ENCODE peak calls at places on chromosome 9, in ten cellular contexts. U, C, T, W, L, D, H, F, X and I are unnamed samples.

GRCh38 chr9:26656003-26656940 is 236.3 kb downstream of the CAAP1 start:
- DNase-seq in H (no peak), L (no peak), W (no peak), F (peak; percentile 5), D (peak; percentile 14), X (peak; percentile 18), U (peak; percentile 12), C (peak; percentile 19), T (peak; percentile 37), I (peak; percentile 40)

GRCh38 chr9:114389612-114390368 is 2.0 kb upstream of the AKNA start:
- DNase-seq in C (no peak), H (no peak), F (no peak), W (no peak), U (no peak), D (no peak), T (no peak), X (no peak), L (no peak), I (no peak)

GRCh38 chr9:3971391-3972082 is 328.3 kb downstream of the GLIS3 start:
- DNase-seq in T (no peak), C (no peak), L (no peak), D (no peak), U (no peak), F (no peak), X (no peak), W (no peak), H (no peak), I (no peak)

GRCh38 chr9:21682981-21683380 is 119.5 kb upstream of the MTAP start:
- DNase-seq in X (peak; percentile 92), L (no peak), T (peak; percentile 74), U (no peak), F (peak; percentile 30), W (no peak), C (no peak), D (peak; percentile 79), H (no peak), I (no peak)

GRCh38 chr9:84305452-84306131 is 35.0 kb downstream of the SLC28A3 start:
- DNase-seq in U (no peak), F (no peak), X (no peak), L (no peak), T (no peak), W (no peak), C (no peak), D (no peak), H (no peak), I (no peak)

GRCh38 chr9:6551126-6551525 is 94.4 kb downstream of the GLDC start:
- DNase-seq in C (no peak), T (no peak), U (no peak), F (peak; percentile 39), X (no peak), W (no peak), D (no peak), L (no peak), H (no peak), I (no peak)

GRCh38 chr9:3868012-3868411 is 342.2 kb upstream of the RFX3 start:
- DNase-seq in U (no peak), T (no peak), X (peak; percentile 48), L (no peak), H (no peak), C (no peak), F (no peak), W (no peak), D (no peak), I (no peak)

GRCh38 chr9:94826644-94827410 is 100.3 kb downstream of the AOPEP start:
- DNase-seq in H (no peak), U (no peak), L (no peak), T (no peak), F (no peak), X (no peak), D (no peak), C (no peak), W (no peak), I (no peak)

GRCh38 chr9:16125637-16126036 is 572.8 kb downstream of the CCDC171 start:
- DNase-seq in U (no peak), F (peak; percentile 75), L (no peak), D (peak; percentile 73), T (no peak), H (no peak), C (no peak), W (no peak), X (peak; percentile 88), I (no peak)

GRCh38 chr9:97853844-97854695 is 1.0 kb downstream of the FOXE1 start:
- DNase-seq in T (peak; percentile 87), X (peak; percentile 37), U (peak; percentile 60), L (no peak), W (no peak), D (peak; percentile 37), F (peak; percentile 30), H (no peak), C (peak; percentile 52), I (peak; percentile 80)

GRCh38 chr9:134239939-134240338 is 75.6 kb upstream of the RNU6ATAC start:
- DNase-seq in C (no peak), L (no peak), D (no peak), H (no peak), W (no peak), U (no peak), T (no peak), F (no peak), X (no peak), I (no peak)

GRCh38 chr9:69168709-69169217 is 5.3 kb upstream of the TJP2 start:
- DNase-seq in D (peak; percentile 81), X (peak; percentile 78), U (no peak), H (no peak), L (peak; percentile 30), T (no peak), W (no peak), F (peak; percentile 81), C (no peak), I (no peak)

GRCh38 chr9:81266674-81267073 is 422.7 kb downstream of the TLE1 start:
- DNase-seq in X (peak; percentile 76), C (no peak), U (no peak), F (peak; percentile 17), D (peak; percentile 68), H (no peak), L (no peak), T (no peak), W (no peak), I (no peak)

GRCh38 chr9:33101104-33101951 is 24.9 kb upstream of the SMU1 start:
- DNase-seq in D (peak; percentile 64), F (peak; percentile 50), C (no peak), H (no peak), T (peak; percentile 49), U (no peak), L (no peak), X (peak; percentile 78), W (no peak), I (no peak)

GRCh38 chr9:27425827-27426716 is 98.0 kb upstream of the IFNK start:
- DNase-seq in H (no peak), L (no peak), C (no peak), T (no peak), D (no peak), F (no peak), W (no peak), X (no peak), U (no peak), I (no peak)

GRCh38 chr9:69411931-69412740 is 87.1 kb downstream of the ENTREP1 start:
- DNase-seq in U (no peak), L (no peak), T (no peak), F (no peak), D (no peak), X (no peak), H (no peak), W (no peak), C (no peak), I (no peak)

GRCh38 chr9:24986331-24986730 is 440.6 kb upstream of the IZUMO3 start:
- DNase-seq in C (no peak), H (no peak), W (no peak), U (peak; percentile 22), X (no peak), F (no peak), T (no peak), L (no peak), D (no peak), I (no peak)

GRCh38 chr9:69030851-69031645 is 4.5 kb upstream of the FXN start:
- DNase-seq in D (peak; percentile 65), W (no peak), X (peak; percentile 36), F (peak; percentile 32), C (no peak), U (no peak), L (no peak), H (no peak), T (no peak), I (no peak)

GRCh38 chr9:119487118-119487827 is 118.0 kb upstream of the BRINP1 start:
- DNase-seq in F (no peak), D (no peak), X (no peak), L (no peak), W (no peak), C (no peak), H (no peak), U (no peak), T (no peak), I (no peak)
- TF ChIP-seq CTCF in F (no peak), D (no peak), X (no peak), L (no peak), W (no peak), C (no peak), H (no peak), U (no peak), T (no peak), I (no peak)

DNA sequence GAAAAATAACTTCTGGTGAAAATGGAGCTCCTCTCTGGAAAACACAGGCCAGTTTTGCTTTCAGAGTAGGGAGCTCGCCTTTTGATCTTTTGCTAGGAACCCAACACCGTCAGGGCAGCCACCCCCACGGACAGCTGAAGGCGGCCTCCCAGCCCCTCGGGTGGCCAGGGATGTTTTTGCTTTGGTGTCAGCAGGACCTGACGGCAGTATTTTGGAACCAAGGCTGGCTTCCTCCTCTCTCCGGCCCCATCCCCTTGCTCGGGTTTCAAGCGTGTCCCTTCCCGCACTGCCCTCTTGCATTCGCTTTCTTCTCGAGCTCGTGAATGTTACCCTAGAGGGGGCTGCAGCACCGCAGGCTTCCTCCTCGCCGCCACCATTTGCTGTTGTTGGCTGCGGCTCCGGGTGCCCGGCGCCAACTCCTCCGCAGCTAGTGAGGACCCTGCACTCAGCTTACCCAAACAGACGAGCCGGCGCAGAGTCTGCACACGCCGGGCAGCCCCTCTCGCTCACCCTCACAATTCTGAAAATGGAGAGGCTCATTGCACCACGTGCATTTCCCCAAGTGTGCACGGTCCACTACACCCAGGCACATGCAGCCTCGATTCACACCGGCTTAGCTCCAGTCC is 35.5 kb upstream of the ADAMTSL1 start:
- DNase-seq in W (no peak), X (peak; percentile 41), C (no peak), D (peak; percentile 53), F (peak; percentile 57), T (no peak), U (peak; percentile 22), L (peak; percentile 57), H (peak; percentile 77), I (peak; percentile 49)
- TF ChIP-seq CTCF in W (no peak), X (peak; percentile 28), C (no peak), D (peak; percentile 26), F (peak; percentile 45), T (no peak), U (no peak), L (peak; percentile 25), H (no peak), I (no peak)

GRCh38 chr9:20532584-20532983 is 89.7 kb downstream of the MLLT3 start:
- DNase-seq in H (no peak), W (no peak), U (no peak), F (no peak), D (no peak), C (no peak), L (no peak), X (no peak), T (no peak), I (no peak)
- TF ChIP-seq CTCF in H (no peak), W (no peak), U (no peak), F (no peak), D (no peak), C (no peak), L (no peak), X (no peak), T (no peak), I (no peak)

GRCh38 chr9:108933641-108934322 is at the start of gene ELP1:
- DNase-seq in F (peak; percentile 96), H (peak; percentile 96), C (peak; percentile 87), U (peak; percentile 88), L (peak; percentile 91), T (peak; percentile 93), D (peak; percentile 95), W (peak; percentile 84), X (peak; percentile 93), I (peak; percentile 97)
- TF ChIP-seq CTCF in F (peak; percentile 33), H (no peak), C (peak; percentile 15), U (no peak), L (peak; percentile 18), T (peak; percentile 35), D (peak; percentile 39), W (no peak), X (no peak), I (no peak)